ENCODE peak calls at places on chromosomes 7 and 10, in five cellular contexts. B, V, H, Q and C are unnamed samples.

GRCh38 chr7:5636446-5636835 is 145.0 kb downstream of the RNF216 start:
- DNase-seq in B (no peak), V (no peak), H (no peak), Q (peak; percentile 36), C (peak; percentile 16)

GRCh38 chr10:49614242-49615198 is 683 bp downstream of the CHAT start:
- DNase-seq in B (peak; percentile 55), V (no peak), H (no peak), Q (no peak), C (no peak)

GRCh38 chr10:964321-964987 is 23.8 kb upstream of the GTPBP4 start:
- DNase-seq in B (no peak), V (no peak), H (no peak), Q (no peak), C (peak; percentile 40)

GRCh38 chr10:68155615-68156205 is 46.4 kb downstream of the MYPN start:
- DNase-seq in B (no peak), V (no peak), H (no peak), Q (no peak), C (peak; percentile 43)

GRCh38 chr7:86282014-86282682 is 361.6 kb upstream of the GRM3 start:
- DNase-seq in B (no peak), V (no peak), H (no peak), Q (no peak), C (no peak)

GRCh38 chr7:46156039-46156438 is 235.0 kb upstream of the IGFBP3 start:
- DNase-seq in B (no peak), V (no peak), H (no peak), Q (no peak), C (no peak)

GRCh38 chr10:71717056-71717755 is 2.4 kb downstream of the C10orf105 start:
- DNase-seq in B (no peak), V (peak; percentile 58), H (no peak), Q (no peak), C (no peak)

GRCh38 chr7:116954443-116954838 is 1.1 kb downstream of the ST7 start:
- DNase-seq in B (no peak), V (no peak), H (no peak), Q (no peak), C (no peak)

GRCh38 chr10:103497161-103497915 is 3.8 kb downstream of the NEURL1 start:
- DNase-seq in B (no peak), V (no peak), H (no peak), Q (no peak), C (no peak)

GRCh38 chr10:1057106-1057657 is 997 bp downstream of the WDR37 start:
- DNase-seq in B (no peak), V (no peak), H (peak; percentile 29), Q (no peak), C (peak; percentile 6)

GRCh38 chr7:101232141-101232821 is 5.3 kb downstream of the CLDN15 start:
- DNase-seq in B (no peak), V (no peak), H (no peak), Q (peak; percentile 73), C (no peak)

GRCh38 chr7:46990761-46991160 is 591.1 kb downstream of the TNS3 start:
- DNase-seq in B (no peak), V (no peak), H (no peak), Q (no peak), C (peak; percentile 28)

GRCh38 chr10:70648427-70648826 is 23.9 kb upstream of the ADAMTS14 start:
- DNase-seq in B (no peak), V (no peak), H (no peak), Q (peak; percentile 52), C (no peak)

DNA sequence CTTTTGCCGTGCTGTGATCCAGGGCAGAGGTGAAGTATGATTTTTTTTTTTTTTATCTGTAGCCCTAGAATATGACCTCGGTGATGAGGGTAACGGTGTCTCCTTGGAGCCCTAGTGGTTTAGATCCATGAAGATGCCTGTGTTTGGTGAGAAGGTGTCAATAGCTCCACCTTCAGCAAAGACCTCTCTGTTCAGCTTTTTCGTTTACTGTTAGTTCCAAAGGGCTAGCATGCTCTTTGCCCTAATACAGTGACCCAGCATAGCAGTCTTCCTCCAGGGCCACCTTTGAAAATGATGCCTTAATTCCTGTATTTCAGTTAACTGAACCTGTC is 748 bp upstream of the MRPS16 start:
- DNase-seq in B (no peak), V (no peak), H (peak; percentile 36), Q (peak; percentile 11), C (no peak)
- TF ChIP-seq CTCF in B (no peak), V (no peak), H (peak; percentile 0), Q (peak; percentile 26), C (no peak)

GRCh38 chr7:85018498-85018897 is 168.4 kb downstream of the SEMA3D start:
- DNase-seq in B (no peak), V (no peak), H (no peak), Q (no peak), C (no peak)

GRCh38 chr7:85019778-85020177 is 167.1 kb downstream of the SEMA3D start:
- DNase-seq in B (no peak), V (no peak), H (no peak), Q (no peak), C (no peak)

GRCh38 chr7:85019176-85019575 is 167.7 kb downstream of the SEMA3D start:
- DNase-seq in B (no peak), V (no peak), H (no peak), Q (no peak), C (no peak)

GRCh38 chr7:85010306-85010705 is 176.6 kb downstream of the SEMA3D start:
- DNase-seq in B (no peak), V (no peak), H (no peak), Q (no peak), C (no peak)

DNA sequence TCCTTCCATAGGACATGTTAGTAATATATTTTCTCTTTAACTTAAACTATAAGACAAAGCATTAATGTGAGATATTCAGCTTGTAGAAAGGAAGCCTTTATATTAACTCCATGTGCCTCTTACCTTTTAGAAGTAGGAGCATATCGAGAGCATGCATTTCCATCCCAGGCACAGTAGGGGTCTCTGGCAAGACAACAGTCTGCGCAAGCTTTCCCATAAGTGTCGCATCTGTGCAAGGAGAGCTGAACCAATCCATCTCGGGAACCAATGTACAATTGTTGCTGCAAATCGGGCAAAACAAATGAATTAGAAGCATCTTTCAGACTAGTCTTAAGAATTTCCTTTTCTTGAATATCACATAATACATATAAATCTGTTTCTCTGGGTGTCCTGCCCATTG is 171.9 kb downstream of the SEMA3D start:
- DNase-seq in B (no peak), V (no peak), H (no peak), Q (no peak), C (no peak)
- TF ChIP-seq CTCF in B (no peak), V (no peak), H (no peak), Q (no peak), C (no peak)

GRCh38 chr10:127332631-127333030 is 136.2 kb upstream of the INSYN2A start:
- DNase-seq in B (no peak), V (no peak), H (no peak), Q (no peak), C (no peak)

DNA sequence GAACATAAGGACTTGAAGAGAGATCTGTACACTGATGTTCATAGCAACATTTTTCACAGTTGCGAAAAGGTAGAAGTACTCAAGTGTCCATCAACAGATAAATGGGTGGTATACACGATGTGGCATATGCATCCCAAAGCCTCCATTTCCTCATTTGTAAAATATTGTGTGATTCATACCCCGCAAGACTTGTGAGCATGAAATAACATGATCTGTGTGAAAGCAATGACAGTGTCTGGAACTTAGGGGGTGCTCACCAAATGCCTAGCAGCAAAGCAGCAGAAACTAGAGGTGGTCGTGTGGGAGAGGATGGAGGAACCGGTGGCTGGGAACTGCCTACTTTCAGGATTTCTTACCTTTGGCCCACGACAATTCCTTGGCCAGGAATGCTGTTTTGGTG is 135.3 kb upstream of the INSYN2A start:
- DNase-seq in B (no peak), V (no peak), H (no peak), Q (peak; percentile 2), C (no peak)
- TF ChIP-seq CTCF in B (no peak), V (no peak), H (no peak), Q (no peak), C (no peak)

DNA sequence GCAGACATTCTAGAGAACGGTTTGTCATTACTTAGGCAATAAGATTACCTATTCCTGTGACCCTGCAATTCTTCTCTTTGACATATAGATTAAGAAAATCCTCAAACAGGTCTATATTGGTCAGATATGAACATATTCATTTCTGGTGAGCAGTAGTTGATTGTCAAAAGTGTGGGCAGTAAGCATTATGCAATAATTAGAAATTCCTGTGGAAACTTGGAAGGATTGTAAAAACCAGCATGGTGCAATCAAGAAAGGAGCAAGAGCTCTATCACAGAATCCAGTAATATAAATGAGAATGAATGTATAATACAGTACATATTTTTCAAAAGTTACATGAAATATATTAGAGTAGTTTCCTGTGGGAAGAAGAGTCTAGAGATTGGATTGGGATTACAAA is 406.5 kb downstream of the SUGCT start:
- DNase-seq in B (no peak), V (no peak), H (no peak), Q (peak; percentile 29), C (peak; percentile 75)
- TF ChIP-seq CTCF in B (no peak), V (no peak), H (no peak), Q (no peak), C (no peak)

GRCh38 chr10:31928531-31929259 is at the start of gene ARHGAP12:
- DNase-seq in B (peak; percentile 95), V (peak; percentile 96), H (peak; percentile 90), Q (peak; percentile 82), C (peak; percentile 73)
- TF ChIP-seq CTCF in B (no peak), V (no peak), H (no peak), Q (no peak), C (no peak)

DNA sequence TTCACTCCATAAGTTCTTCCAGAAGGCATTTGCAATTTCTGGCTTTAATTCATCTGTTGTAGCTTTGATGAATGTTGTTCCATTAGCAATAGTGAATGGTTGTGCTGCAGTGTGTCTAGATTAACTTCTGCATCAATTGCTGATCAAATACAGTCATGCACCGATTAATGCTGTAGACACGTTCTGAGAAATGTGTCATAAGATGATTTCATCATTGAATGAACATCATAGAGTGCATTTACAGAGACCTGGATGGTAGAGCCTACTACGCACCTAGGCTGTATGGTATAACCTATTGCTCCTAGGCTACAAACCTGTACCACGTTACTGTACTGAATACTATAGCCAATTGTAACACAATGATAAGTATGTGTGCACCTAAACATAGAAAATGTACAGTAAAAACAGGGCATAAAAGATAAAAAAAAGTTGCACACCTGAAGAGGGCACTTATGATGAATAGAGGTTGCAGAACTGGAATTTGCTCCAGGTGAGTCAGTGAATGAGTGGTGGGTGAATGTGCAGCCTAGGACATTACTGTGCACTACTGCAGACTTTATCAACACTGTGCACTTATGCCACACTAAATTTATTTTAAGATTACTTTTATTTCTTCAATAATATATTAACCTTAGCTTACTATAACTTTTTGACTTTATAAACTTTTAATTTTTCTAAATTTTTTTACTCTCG is 170.7 kb downstream of the HERPUD2 start:
- DNase-seq in B (no peak), V (no peak), H (no peak), Q (peak; percentile 24), C (no peak)
- TF ChIP-seq CTCF in B (no peak), V (no peak), H (no peak), Q (no peak), C (no peak)

DNA sequence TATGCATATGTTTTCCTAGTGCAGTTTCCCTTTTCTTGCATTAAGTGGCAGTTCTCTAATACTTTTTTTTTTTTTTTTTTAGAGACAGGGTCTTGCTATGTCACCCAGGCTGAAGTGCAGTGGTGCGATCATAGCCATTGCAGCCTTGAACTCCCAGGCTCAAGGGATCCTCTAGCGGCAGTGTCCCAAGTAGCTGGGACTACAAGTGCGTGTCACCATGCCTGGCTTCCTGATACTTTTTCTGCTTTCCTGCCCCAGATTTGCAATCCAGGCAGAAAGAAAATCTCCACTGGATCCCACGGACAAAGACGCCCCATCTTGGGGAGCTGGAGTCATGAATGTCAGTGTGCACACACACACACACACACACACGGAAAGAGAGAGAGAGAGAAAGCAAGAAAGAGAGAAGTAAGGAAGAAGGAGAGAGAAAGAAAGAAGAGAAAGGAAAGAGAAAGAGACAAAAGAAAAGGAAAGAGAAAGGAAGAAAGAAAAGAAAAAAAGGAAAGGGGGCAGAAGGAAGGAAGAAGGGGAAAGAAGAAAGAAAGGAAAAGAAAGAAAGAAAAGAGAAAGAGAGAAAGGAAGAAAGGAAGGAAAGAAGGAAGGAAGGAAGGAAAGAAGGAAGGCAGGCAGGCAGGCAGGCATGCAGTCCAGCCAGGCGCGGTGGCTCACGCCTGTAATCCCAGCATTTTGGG is 37.5 kb upstream of the OCM2 start:
- DNase-seq in B (no peak), V (no peak), H (no peak), Q (no peak), C (no peak)
- TF ChIP-seq CTCF in B (no peak), V (no peak), H (no peak), Q (no peak), C (no peak)